ENCODE peak calls at places on chromosomes 2 and 18, in eight cellular contexts. B, W, G, X, M, H, I and J are unnamed samples.

GRCh38 chr2:64985457-64985856 is 3.7 kb upstream of the SLC1A4 start:
- DNase-seq in B (no peak), W (no peak), G (peak; percentile 67), X (no peak), M (peak; percentile 41), H (no peak), I (no peak), J (no peak)

GRCh38 chr18:79200546-79201268 is 131.5 kb downstream of the ATP9B start:
- DNase-seq in B (peak; percentile 30), W (peak; percentile 71), G (peak; percentile 46), X (peak; percentile 25), M (no peak), H (peak; percentile 35), I (peak; percentile 8), J (no peak)

GRCh38 chr18:22170421-22171262 is 1.3 kb downstream of the GATA6 start:
- DNase-seq in B (no peak), W (no peak), G (peak; percentile 78), X (peak; percentile 75), M (peak; percentile 78), H (peak; percentile 76), I (no peak), J (peak; percentile 77)

GRCh38 chr18:68662779-68663178 is 52.1 kb downstream of the TMX3 start:
- DNase-seq in B (no peak), W (no peak), G (no peak), X (peak; percentile 66), M (no peak), H (no peak), I (no peak), J (peak; percentile 25)

GRCh38 chr2:54048117-54048785 is 67.2 kb upstream of the ACYP2 start:
- DNase-seq in B (no peak), W (no peak), G (no peak), X (no peak), M (no peak), H (no peak), I (no peak), J (no peak)

GRCh38 chr2:223856021-223856420 is 18.6 kb upstream of the AP1S3 start:
- DNase-seq in B (no peak), W (no peak), G (no peak), X (peak; percentile 35), M (no peak), H (no peak), I (no peak), J (no peak)

GRCh38 chr2:8197101-8197500 is 484.8 kb upstream of the ID2 start:
- DNase-seq in B (no peak), W (no peak), G (no peak), X (peak; percentile 86), M (no peak), H (no peak), I (no peak), J (peak; percentile 17)

GRCh38 chr2:108707300-108707699 is 12.0 kb upstream of the RANBP2 start:
- DNase-seq in B (no peak), W (no peak), G (no peak), X (no peak), M (no peak), H (no peak), I (no peak), J (no peak)

GRCh38 chr2:30765876-30766470 is 41.3 kb downstream of the CAPN13 start:
- DNase-seq in B (no peak), W (no peak), G (no peak), X (no peak), M (no peak), H (no peak), I (no peak), J (no peak)

GRCh38 chr2:43106767-43107527 is 119.5 kb downstream of the ZFP36L2 start:
- DNase-seq in B (no peak), W (no peak), G (no peak), X (no peak), M (no peak), H (peak; percentile 48), I (no peak), J (no peak)

GRCh38 chr2:43110442-43110871 is 115.9 kb downstream of the ZFP36L2 start:
- DNase-seq in B (no peak), W (no peak), G (peak; percentile 62), X (peak; percentile 85), M (no peak), H (peak; percentile 22), I (no peak), J (peak; percentile 77)

GRCh38 chr2:43107679-43108078 is 118.7 kb downstream of the ZFP36L2 start:
- DNase-seq in B (no peak), W (no peak), G (no peak), X (no peak), M (no peak), H (peak; percentile 48), I (no peak), J (no peak)

GRCh38 chr2:43112155-43112554 is 114.3 kb downstream of the ZFP36L2 start:
- DNase-seq in B (no peak), W (no peak), G (no peak), X (no peak), M (no peak), H (no peak), I (no peak), J (no peak)

DNA sequence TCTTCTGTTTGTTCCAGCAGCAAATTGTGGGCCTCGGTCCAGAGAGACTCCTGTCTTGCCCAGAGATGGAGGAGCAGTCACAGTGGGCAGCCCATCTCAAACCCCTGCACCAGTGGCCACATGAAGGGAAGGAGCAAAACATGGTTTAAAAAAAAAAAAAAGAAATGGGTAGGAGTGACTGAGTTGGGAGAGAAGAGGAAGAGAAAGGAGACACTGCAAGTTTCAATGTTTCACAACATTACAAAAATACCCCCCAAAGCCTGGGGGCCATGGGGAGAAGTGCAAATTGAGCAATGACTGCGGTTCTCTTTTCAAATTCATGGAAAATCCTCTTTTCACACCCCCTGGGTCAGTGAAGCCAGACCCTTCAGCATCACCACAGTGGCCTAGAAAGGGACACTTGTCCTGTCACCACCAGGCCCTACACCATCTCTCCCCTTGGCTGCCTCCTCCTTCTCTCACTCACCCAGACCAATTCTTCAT is 117.1 kb downstream of the ZFP36L2 start:
- DNase-seq in B (no peak), W (no peak), G (no peak), X (no peak), M (no peak), H (no peak), I (no peak), J (no peak)
- H3K27ac ChIP-seq in B (no peak overlapping the region), W (peak overlapping the region; percentile 3), G (peak overlapping the region; percentile 53), X (peak overlapping the region; percentile 87), M (peak overlapping the region; percentile 75), H (no peak overlapping the region), I (no peak overlapping the region), J (no peak overlapping the region)

GRCh38 chr2:204920776-204921175 is 375.5 kb downstream of the PARD3B start:
- DNase-seq in B (no peak), W (no peak), G (no peak), X (no peak), M (no peak), H (no peak), I (no peak), J (no peak)

GRCh38 chr2:204923957-204924356 is 378.7 kb downstream of the PARD3B start:
- DNase-seq in B (no peak), W (no peak), G (no peak), X (no peak), M (no peak), H (no peak), I (no peak), J (no peak)
- H3K4me3 ChIP-seq in B (no peak overlapping the region), W (no peak overlapping the region), G (no peak overlapping the region), X (no peak overlapping the region), M (no peak overlapping the region), H (no peak overlapping the region), I (no peak overlapping the region), J (no peak overlapping the region)

GRCh38 chr2:11583840-11584529 is 50.1 kb downstream of the GREB1 start:
- DNase-seq in B (peak; percentile 12), W (peak; percentile 45), G (peak; percentile 80), X (peak; percentile 98), M (peak; percentile 74), H (peak; percentile 86), I (peak; percentile 69), J (peak; percentile 99)
- H3K27ac ChIP-seq in B (no peak overlapping the region), W (peak overlapping the region; percentile 75), G (peak overlapping the region; percentile 26), X (no peak overlapping the region), M (no peak overlapping the region), H (no peak overlapping the region), I (no peak overlapping the region), J (peak overlapping the region; percentile 52)

DNA sequence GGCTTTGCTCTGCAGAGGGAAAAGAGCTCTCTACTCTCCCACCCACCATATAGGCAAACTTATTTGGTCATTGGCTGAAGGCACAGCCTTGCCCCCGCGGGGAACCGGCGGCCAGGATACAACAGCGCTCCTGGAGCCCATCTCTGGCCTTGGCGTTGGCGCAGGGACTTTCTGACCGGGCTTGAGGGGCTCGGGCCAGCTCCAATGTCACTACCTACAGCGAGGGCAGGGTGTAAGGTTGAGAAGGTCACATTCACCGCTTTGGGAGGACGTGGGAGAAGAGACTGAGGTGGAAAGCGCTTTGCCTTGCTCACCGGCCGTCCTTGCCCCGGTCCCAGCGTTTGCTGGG is 2.2 kb downstream of the ONECUT2 start:
- DNase-seq in B (no peak), W (no peak), G (no peak), X (no peak), M (no peak), H (no peak), I (no peak), J (no peak)
- H3K4me3 ChIP-seq in B (no peak overlapping the region), W (peak overlapping the region; percentile 31), G (peak overlapping the region; percentile 33), X (no peak overlapping the region), M (no peak overlapping the region), H (peak overlapping the region; percentile 25), I (peak overlapping the region; percentile 8), J (no peak overlapping the region)

GRCh38 chr2:216572582-216573578 is 60.3 kb upstream of the IGFBP2 start:
- DNase-seq in B (no peak), W (peak; percentile 25), G (peak; percentile 94), X (no peak), M (peak; percentile 98), H (peak; percentile 45), I (peak; percentile 12), J (no peak)
- H3K27ac ChIP-seq in B (no peak overlapping the region), W (peak overlapping the region; percentile 54), G (peak overlapping the region; percentile 86), X (no peak overlapping the region), M (peak overlapping the region; percentile 91), H (no peak overlapping the region), I (peak overlapping the region; percentile 3), J (no peak overlapping the region)